ENCODE peak calls at places on chromosomes 7 and 10, in eight cellular contexts. P is NCI-H187 treated with DMSO at 0.1 percent for 48 hours; V is sciatic nerve; A is stimulated activated CD8-positive, alpha-beta memory T cell treated with anti-CD3 and anti-CD28 coated beads, Interleukin-7, amount 100 ng/mL, for 1 hour; E is heart right ventricle; G is activated CD8-positive, alpha-beta memory T cell treated with anti-CD3 and anti-CD28 coated beads, Interleukin-2, amount 10 ng/mL, durations not matched to agents 7 days and 5 days; L is CD8-positive, alpha-beta T cell; I is Peyer's patch. U is an unnamed sample.

GRCh38 chr7:5296015-5296621 is 13.4 kb downstream of the SLC29A4 start:
- DNase-seq in P (no peak), A (no peak), V (no peak), L (no peak), E (no peak), G (no peak), I (no peak), U (no peak)

GRCh38 chr7:51301806-51302205 is 14.8 kb downstream of the COBL start:
- DNase-seq in P (no peak), E (no peak), V (no peak), A (no peak), L (no peak), G (no peak), I (no peak), U (no peak)

GRCh38 chr10:15333909-15334649 is 37.0 kb downstream of the FAM171A1 start:
- DNase-seq in P (no peak), L (no peak), G (no peak), E (no peak), I (no peak), V (no peak), A (no peak), U (no peak)

GRCh38 chr10:71131096-71131495 is 81.3 kb upstream of the UNC5B start:
- DNase-seq in A (no peak), G (peak), E (no peak), P (no peak), V (no peak), L (no peak), I (no peak), U (no peak)

GRCh38 chr7:14457567-14458453 is 444.7 kb downstream of the DGKB start:
- DNase-seq in G (peak), L (no peak), E (peak), P (peak), I (peak), V (peak), A (no peak), U (peak)

GRCh38 chr10:123157210-123157609 is 3.0 kb downstream of the BUB3 start:
- DNase-seq in A (no peak), P (no peak), E (no peak), G (no peak), L (no peak), V (no peak), I (no peak), U (no peak)

GRCh38 chr10:99506416-99506815 is 26.3 kb upstream of the NKX2-3 start:
- DNase-seq in P (no peak), G (no peak), I (no peak), E (no peak), L (no peak), V (no peak), A (no peak), U (no peak)

GRCh38 chr7:1246871-1247526 is 14.3 kb downstream of the UNCX start:
- DNase-seq in P (no peak), E (no peak), A (no peak), G (no peak), I (no peak), L (no peak), V (no peak), U (no peak)

GRCh38 chr7:99579956-99580777 is 17.9 kb upstream of the TMEM225B start:
- DNase-seq in E (peak), L (peak), A (peak), P (no peak), V (peak), G (peak), I (peak), U (peak)

GRCh38 chr10:3330687-3331086 is 158.1 kb upstream of the PITRM1 start:
- DNase-seq in L (no peak), P (no peak), G (no peak), E (no peak), V (no peak), A (no peak), I (no peak), U (no peak)

GRCh38 chr10:283916-284356 is 148.7 kb downstream of the ZMYND11 start:
- DNase-seq in E (no peak), P (no peak), G (peak), A (no peak), V (no peak), L (no peak), I (no peak), U (no peak)

GRCh38 chr10:98917828-98918227 is 317.8 kb downstream of the HPSE2 start:
- DNase-seq in L (no peak), G (no peak), A (no peak), E (no peak), P (no peak), V (no peak), I (no peak), U (no peak)

GRCh38 chr7:147279951-147280350 is 1163.3 kb downstream of the CNTNAP2 start:
- DNase-seq in I (no peak), A (no peak), G (no peak), E (no peak), L (no peak), V (no peak), P (peak), U (no peak)

GRCh38 chr7:156156734-156157408 is 344.6 kb upstream of the SHH start:
- DNase-seq in G (peak), P (no peak), A (no peak), E (no peak), V (peak), L (no peak), I (no peak), U (peak)

GRCh38 chr7:24917510-24918239 is 62.3 kb downstream of the OSBPL3 start:
- DNase-seq in V (no peak), G (no peak), I (no peak), L (no peak), E (no peak), P (no peak), A (no peak), U (no peak)

GRCh38 chr7:15686209-15686956 is at the start of gene MEOX2:
- DNase-seq in G (no peak), V (peak), I (peak), L (no peak), P (no peak), E (peak), A (no peak), U (peak)

GRCh38 chr7:139060838-139061237 is 25.0 kb upstream of the ZC3HAV1L start:
- DNase-seq in A (no peak), E (no peak), P (no peak), V (no peak), L (no peak), G (no peak), I (no peak), U (no peak)

GRCh38 chr10:32377458-32378370 is 30.8 kb upstream of the EPC1 start:
- DNase-seq in I (no peak), V (no peak), L (no peak), P (no peak), A (no peak), G (peak), E (no peak), U (peak)

GRCh38 chr7:92754756-92755581 is 81.4 kb downstream of the CDK6 start:
- DNase-seq in P (no peak), L (no peak), A (no peak), E (no peak), I (no peak), V (no peak), G (no peak), U (no peak)

GRCh38 chr10:79026806-79027146 is 42.0 kb upstream of the ZMIZ1 start:
- DNase-seq in A (no peak), G (no peak), I (peak), P (no peak), V (peak), L (no peak), E (no peak), U (no peak)

GRCh38 chr10:49649936-49650723 is 29.3 kb upstream of the C10orf53 start:
- DNase-seq in E (no peak), A (no peak), G (peak), V (no peak), L (peak), I (no peak), P (no peak), U (no peak)

GRCh38 chr10:71449026-71449425 is 52.3 kb downstream of the CDH23 start:
- DNase-seq in P (no peak), A (no peak), L (no peak), V (no peak), E (no peak), G (no peak), I (no peak), U (no peak)

GRCh38 chr10:35821339-35821911 is 179.3 kb upstream of the FZD8 start:
- DNase-seq in A (no peak), P (no peak), V (no peak), E (no peak), L (no peak), I (no peak), G (no peak), U (no peak)

GRCh38 chr7:31171216-31171750 is 119.2 kb downstream of the ADCYAP1R1 start:
- DNase-seq in A (no peak), I (no peak), L (no peak), V (no peak), G (no peak), E (no peak), P (no peak), U (no peak)

GRCh38 chr10:67665491-67665890 is 30.5 kb downstream of the CTNNA3 start:
- DNase-seq in G (no peak), I (no peak), V (no peak), E (peak), A (no peak), L (no peak), P (no peak), U (no peak)

GRCh38 chr10:33950216-33950615 is 615.7 kb upstream of the NRP1 start:
- DNase-seq in I (no peak), E (no peak), G (no peak), V (no peak), L (no peak), A (no peak), P (no peak), U (no peak)

GRCh38 chr10:123991622-123992570 is 100.3 kb upstream of the CPXM2 start:
- DNase-seq in P (no peak), V (peak), I (no peak), L (no peak), E (no peak), A (no peak), G (peak), U (no peak)

U was measured in transverse colon.